ENCODE peak calls at places on chromosomes 5 and 9, in ten cellular contexts. Q, H, E, C, U, M, Y, L, T and A are unnamed samples.
A peak's percentile ranks its signal among the peaks of the same experiment; 100 is the strongest.

GRCh38 chr5:179287631-179288030 is 57.6 kb downstream of the ADAMTS2 start:
- DNase-seq in Q (no peak), H (no peak), E (no peak), C (no peak), U (no peak), M (no peak), Y (no peak), L (no peak), T (no peak), A (no peak)

GRCh38 chr9:117485176-117485575 is 70.3 kb upstream of the ASTN2 start:
- DNase-seq in Q (no peak), H (no peak), E (no peak), C (no peak), U (no peak), M (peak; percentile 12), Y (no peak), L (no peak), T (no peak), A (no peak)

GRCh38 chr5:143636951-143637528 is 174.9 kb upstream of the HMHB1 start:
- DNase-seq in Q (no peak), H (no peak), E (no peak), C (peak; percentile 65), U (no peak), M (no peak), Y (no peak), L (peak; percentile 61), T (no peak), A (no peak)

GRCh38 chr5:94524841-94525697 is 93.3 kb downstream of the KIAA0825 start:
- DNase-seq in Q (peak; percentile 40), H (peak; percentile 41), E (peak; percentile 4), C (peak; percentile 46), U (no peak), M (peak; percentile 52), Y (peak; percentile 24), L (peak; percentile 53), T (peak; percentile 31), A (peak; percentile 11)

GRCh38 chr5:127409923-127410675 is 107.3 kb upstream of the PRRC1 start:
- DNase-seq in Q (no peak), H (no peak), E (no peak), C (no peak), U (no peak), M (no peak), Y (no peak), L (no peak), T (no peak), A (no peak)

GRCh38 chr9:125176632-125177031 is 13.0 kb downstream of the PPP6C start:
- DNase-seq in Q (no peak), H (peak; percentile 66), E (no peak), C (no peak), U (no peak), M (no peak), Y (no peak), L (no peak), T (no peak), A (no peak)

GRCh38 chr5:169195601-169196000 is 105.3 kb downstream of the SLIT3 start:
- DNase-seq in Q (no peak), H (no peak), E (no peak), C (no peak), U (no peak), M (no peak), Y (no peak), L (no peak), T (no peak), A (no peak)

GRCh38 chr9:123084256-123084655 is 50.8 kb downstream of the GPR21 start:
- DNase-seq in Q (no peak), H (no peak), E (no peak), C (no peak), U (no peak), M (no peak), Y (no peak), L (no peak), T (no peak), A (no peak)

GRCh38 chr5:37132646-37133045 is 116.5 kb downstream of the CPLANE1 start:
- DNase-seq in Q (no peak), H (no peak), E (no peak), C (peak; percentile 59), U (no peak), M (no peak), Y (no peak), L (no peak), T (no peak), A (no peak)

GRCh38 chr5:110769282-110769681 is 30.5 kb downstream of the SLC25A46 start:
- DNase-seq in Q (no peak), H (peak; percentile 81), E (no peak), C (peak; percentile 87), U (no peak), M (no peak), Y (no peak), L (no peak), T (no peak), A (no peak)

GRCh38 chr9:126126012-126126411 is 200.6 kb upstream of the MVB12B start:
- DNase-seq in Q (no peak), H (no peak), E (no peak), C (no peak), U (no peak), M (no peak), Y (no peak), L (no peak), T (no peak), A (no peak)

GRCh38 chr5:145917288-145917687 is 19.1 kb upstream of the SH3RF2 start:
- DNase-seq in Q (no peak), H (no peak), E (no peak), C (no peak), U (no peak), M (no peak), Y (no peak), L (no peak), T (no peak), A (no peak)

GRCh38 chr5:171757853-171758535 is 27.6 kb upstream of the SMIM23 start:
- DNase-seq in Q (no peak), H (peak; percentile 64), E (no peak), C (peak; percentile 96), U (no peak), M (peak; percentile 95), Y (peak; percentile 11), L (peak; percentile 78), T (no peak), A (no peak)

GRCh38 chr5:144092510-144092909 is 77.9 kb downstream of the YIPF5 start:
- DNase-seq in Q (no peak), H (no peak), E (no peak), C (no peak), U (no peak), M (no peak), Y (no peak), L (peak; percentile 3), T (no peak), A (no peak)

GRCh38 chr5:149053027-149053705 is 9.7 kb downstream of the SH3TC2 start:
- DNase-seq in Q (no peak), H (peak; percentile 44), E (no peak), C (no peak), U (no peak), M (peak; percentile 64), Y (no peak), L (no peak), T (no peak), A (no peak)

GRCh38 chr5:123696948-123697347 is 185.0 kb downstream of the CSNK1G3 start:
- DNase-seq in Q (no peak), H (peak; percentile 95), E (no peak), C (no peak), U (no peak), M (peak; percentile 21), Y (no peak), L (peak; percentile 20), T (peak; percentile 4), A (no peak)

GRCh38 chr5:150655221-150655620 is 5.8 kb upstream of the MYOZ3 start:
- DNase-seq in Q (no peak), H (no peak), E (no peak), C (no peak), U (no peak), M (no peak), Y (no peak), L (no peak), T (no peak), A (no peak)

GRCh38 chr5:55344392-55344992 is 36.7 kb downstream of the MTREX start:
- DNase-seq in Q (peak; percentile 20), H (peak; percentile 61), E (peak; percentile 56), C (peak; percentile 81), U (peak; percentile 48), M (peak; percentile 46), Y (peak; percentile 71), L (peak; percentile 71), T (peak; percentile 46), A (peak; percentile 10)

GRCh38 chr9:110835404-110835803 is 166.8 kb downstream of the MUSK start:
- DNase-seq in Q (no peak), H (peak; percentile 92), E (no peak), C (peak; percentile 87), U (no peak), M (peak; percentile 85), Y (no peak), L (peak; percentile 62), T (no peak), A (no peak)